ENCODE peak calls at places on chromosome 5, in four cellular contexts. F, I, K and O are unnamed samples.

GRCh38 chr5:14667770-14668169 is 3.3 kb downstream of the OTULIN start:
- DNase-seq in F (no peak), I (no peak), K (no peak), O (no peak)

GRCh38 chr5:138789771-138790242 is 36.6 kb downstream of the CTNNA1 start:
- DNase-seq in F (peak; percentile 55), I (no peak), K (peak; percentile 52), O (peak; percentile 15)

GRCh38 chr5:91636351-91636750 is 253.2 kb upstream of the ARRDC3 start:
- DNase-seq in F (no peak), I (no peak), K (no peak), O (no peak)

GRCh38 chr5:40428129-40428528 is 251.6 kb upstream of the PTGER4 start:
- DNase-seq in F (no peak), I (no peak), K (no peak), O (no peak)

GRCh38 chr5:89968870-89969472 is 440.6 kb downstream of the CETN3 start:
- DNase-seq in F (no peak), I (no peak), K (no peak), O (no peak)

GRCh38 chr5:95803271-95804148 is 19.0 kb downstream of the GLRX start:
- DNase-seq in F (no peak), I (no peak), K (peak; percentile 84), O (no peak)

GRCh38 chr5:65205016-65205415 is 276.7 kb downstream of the ADAMTS6 start:
- DNase-seq in F (no peak), I (no peak), K (no peak), O (no peak)

GRCh38 chr5:172459396-172460165 is 5.3 kb upstream of the SH3PXD2B start:
- DNase-seq in F (no peak), I (no peak), K (no peak), O (no peak)

GRCh38 chr5:141343242-141343952 is at the start of gene PCDHGA3:
- DNase-seq in F (peak; percentile 51), I (no peak), K (no peak), O (no peak)

GRCh38 chr5:135230326-135230925 is 168.6 kb downstream of the MACROH2A1 start:
- DNase-seq in F (no peak), I (no peak), K (peak; percentile 29), O (no peak)

GRCh38 chr5:178295589-178295988 is 63.0 kb upstream of the PHYKPL start:
- DNase-seq in F (no peak), I (no peak), K (no peak), O (no peak)

GRCh38 chr5:132364319-132364718 is 5.2 kb upstream of the SLC22A5 start:
- DNase-seq in F (no peak), I (no peak), K (no peak), O (no peak)

GRCh38 chr5:61732376-61732775 is 400.3 kb downstream of the ZSWIM6 start:
- DNase-seq in F (no peak), I (no peak), K (no peak), O (no peak)

GRCh38 chr5:120096413-120096812 is 367.7 kb upstream of the PRR16 start:
- DNase-seq in F (no peak), I (no peak), K (no peak), O (no peak)

GRCh38 chr5:83265318-83265717 is 188.0 kb downstream of the XRCC4 start:
- DNase-seq in F (no peak), I (no peak), K (peak; percentile 33), O (no peak)

GRCh38 chr5:109299557-109299956 is 110.2 kb downstream of the PJA2 start:
- DNase-seq in F (no peak), I (no peak), K (no peak), O (no peak)

GRCh38 chr5:157990583-157991181 is 131.7 kb upstream of the CLINT1 start:
- DNase-seq in F (no peak), I (no peak), K (no peak), O (no peak)

GRCh38 chr5:1494780-1495524 is 28.8 kb downstream of the LPCAT1 start:
- DNase-seq in F (no peak), I (peak; percentile 74), K (no peak), O (no peak)

GRCh38 chr5:42812620-42813019 is 928 bp upstream of the SELENOP start:
- DNase-seq in F (no peak), I (no peak), K (no peak), O (no peak)

GRCh38 chr5:100762163-100762562 is 140.9 kb downstream of the ST8SIA4 start:
- DNase-seq in F (no peak), I (no peak), K (no peak), O (no peak)

GRCh38 chr5:163509288-163510040 is 4.0 kb downstream of the MAT2B start:
- DNase-seq in F (peak; percentile 7), I (no peak), K (peak; percentile 75), O (no peak)

GRCh38 chr5:134813827-134814226 is 31.9 kb upstream of the C5orf24 start:
- DNase-seq in F (no peak), I (no peak), K (no peak), O (no peak)

GRCh38 chr5:34585601-34586104 is 70.5 kb upstream of the RAI14 start:
- DNase-seq in F (no peak), I (no peak), K (peak; percentile 89), O (no peak)

GRCh38 chr5:35884125-35884788 is 27.6 kb downstream of the IL7R start:
- DNase-seq in F (no peak), I (no peak), K (no peak), O (no peak)

GRCh38 chr5:135715267-135716050 is 119.0 kb upstream of the SLC25A48 start:
- DNase-seq in F (no peak), I (no peak), K (no peak), O (no peak)

GRCh38 chr5:116482394-116482793 is 92.2 kb downstream of the SEMA6A start:
- DNase-seq in F (no peak), I (no peak), K (no peak), O (no peak)

GRCh38 chr5:53482717-53483638 is 2.5 kb downstream of the FST start:
- DNase-seq in F (peak; percentile 29), I (no peak), K (peak; percentile 89), O (peak; percentile 57)
- TF ChIP-seq ETV6 in F (no peak), I (no peak), K (peak; percentile 32), O (peak; percentile 87)

GRCh38 chr5:165232629-165233028 is 1727.2 kb downstream of the MAT2B start:
- DNase-seq in F (no peak), I (no peak), K (no peak), O (no peak)

GRCh38 chr5:165232187-165232586 is 1726.8 kb downstream of the MAT2B start:
- DNase-seq in F (no peak), I (no peak), K (no peak), O (no peak)

GRCh38 chr5:165228184-165228583 is 1722.8 kb downstream of the MAT2B start:
- DNase-seq in F (no peak), I (no peak), K (no peak), O (no peak)

GRCh38 chr5:165224366-165224765 is 1718.9 kb downstream of the MAT2B start:
- DNase-seq in F (no peak), I (no peak), K (no peak), O (no peak)

GRCh38 chr5:165227515-165227914 is 1722.1 kb downstream of the MAT2B start:
- DNase-seq in F (no peak), I (no peak), K (no peak), O (no peak)
- TF ChIP-seq CREB1 in F (no peak), I (no peak), K (no peak), O (no peak)

DNA sequence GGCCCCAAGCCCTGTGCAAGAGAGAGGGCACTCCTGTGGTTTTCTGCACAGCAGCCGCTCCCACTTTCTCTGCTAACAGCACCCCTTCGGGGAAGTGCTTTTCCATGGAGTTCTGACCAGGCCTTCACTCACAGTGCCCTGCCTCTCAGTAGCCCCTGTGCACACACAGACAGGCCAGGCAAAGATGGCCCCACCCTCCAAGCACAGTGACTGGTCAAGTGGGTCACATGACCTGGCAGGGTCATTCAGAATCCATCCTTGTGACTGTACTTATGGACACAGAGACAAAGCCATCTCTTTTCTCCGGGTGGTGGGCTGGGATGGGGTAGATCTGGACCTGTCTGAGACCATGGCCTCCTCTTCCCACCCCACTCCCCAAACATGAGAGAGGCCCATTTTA is 82.5 kb downstream of the PSD2 start:
- DNase-seq in F (peak; percentile 50), I (no peak), K (no peak), O (no peak)
- TF ChIP-seq ETV6 in F (no peak), I (no peak), K (no peak), O (no peak)

GRCh38 chr5:153623117-153623516 is 132.6 kb downstream of the GRIA1 start:
- DNase-seq in F (no peak), I (no peak), K (no peak), O (no peak)

GRCh38 chr5:153617190-153617589 is 126.7 kb downstream of the GRIA1 start:
- DNase-seq in F (no peak), I (no peak), K (no peak), O (no peak)

GRCh38 chr5:153618857-153619256 is 128.4 kb downstream of the GRIA1 start:
- DNase-seq in F (no peak), I (no peak), K (no peak), O (no peak)

GRCh38 chr5:153618307-153618706 is 127.8 kb downstream of the GRIA1 start:
- DNase-seq in F (no peak), I (no peak), K (no peak), O (no peak)

DNA sequence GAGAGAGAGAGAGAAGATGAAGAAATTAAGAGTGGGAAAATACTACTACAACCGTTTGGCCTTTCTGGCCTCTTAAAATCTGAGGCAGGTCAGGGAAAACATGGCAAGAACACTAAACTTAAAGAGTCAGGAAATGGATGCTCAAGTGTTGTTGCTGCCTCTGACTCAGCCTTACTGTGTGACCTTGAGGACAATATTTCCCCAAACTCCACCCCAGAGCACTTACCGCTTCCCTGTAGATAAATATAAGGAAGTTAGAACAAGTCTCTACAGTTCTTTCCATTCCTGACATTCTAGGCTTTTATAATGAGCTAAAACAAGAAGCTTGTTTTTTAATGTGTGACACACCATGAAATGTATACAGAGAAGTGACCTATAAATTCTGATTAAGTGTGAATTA is 129.2 kb downstream of the GRIA1 start:
- DNase-seq in F (no peak), I (no peak), K (no peak), O (no peak)
- TF ChIP-seq CREB1 in F (no peak), I (no peak), K (no peak), O (no peak)

DNA sequence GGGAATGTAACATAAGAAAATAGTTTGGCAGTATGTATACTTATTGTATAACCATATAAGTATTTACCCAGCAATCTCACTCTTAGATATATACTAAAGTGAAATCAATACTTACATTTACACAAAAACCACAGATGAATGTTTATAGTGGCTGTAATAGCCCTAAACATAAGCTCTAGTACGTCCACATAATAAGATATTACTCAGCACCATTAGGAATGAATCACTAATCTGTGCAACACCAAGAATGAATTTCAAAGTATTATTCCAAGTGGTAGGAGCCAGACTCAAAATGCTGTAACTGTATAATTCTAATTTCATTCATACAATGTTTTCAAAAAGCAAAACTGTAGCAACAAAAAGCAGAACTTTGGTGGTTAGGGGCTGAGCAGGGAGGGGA is 11.8 kb upstream of the C5orf46 start:
- DNase-seq in F (no peak), I (no peak), K (no peak), O (no peak)
- TF ChIP-seq ETV6 in F (no peak), I (no peak), K (no peak), O (no peak)

GRCh38 chr5:56763711-56764466 is 51.5 kb upstream of the MAP3K1 start:
- DNase-seq in F (peak; percentile 32), I (no peak), K (peak; percentile 26), O (no peak)
- TF ChIP-seq CREB1 in F (no peak), I (no peak), K (no peak), O (no peak)

GRCh38 chr5:32058101-32058500 is 116.0 kb downstream of the GOLPH3 start:
- DNase-seq in F (no peak), I (no peak), K (no peak), O (no peak)
- TF ChIP-seq ETV6 in F (no peak), I (no peak), K (no peak), O (no peak)